ENCODE peak calls at places on chromosomes 4 and X, in four cellular contexts. N, B, M and F are unnamed samples.

GRCh38 chrX:46755656-46756055 is 3.3 kb downstream of the SLC9A7 start:
- DNase-seq in B (no peak), M (no peak), N (no peak), F (no peak)

GRCh38 chrX:27746516-27746915 is 61.3 kb upstream of the MAGEB10 start:
- DNase-seq in M (no peak), B (no peak), N (no peak), F (no peak)

GRCh38 chr4:174119818-174120217 is 163.6 kb downstream of the FBXO8 start:
- DNase-seq in N (no peak), M (no peak), B (no peak), F (no peak)

GRCh38 chrX:64894454-64895038 is 81.7 kb downstream of the ZC4H2 start:
- DNase-seq in M (peak), B (no peak), N (peak), F (peak)

GRCh38 chr4:101009471-101009870 is 337.9 kb downstream of the PPP3CA start:
- DNase-seq in M (no peak), N (no peak), B (no peak), F (no peak)

GRCh38 chr4:7031526-7032449 is 11.4 kb upstream of the TADA2B start:
- DNase-seq in B (no peak), M (no peak), N (no peak), F (no peak)

GRCh38 chr4:108762559-108763225 is at the start of gene ETNPPL:
- DNase-seq in N (peak), M (no peak), B (no peak), F (peak)

GRCh38 chr4:72119946-72120345 is 88.1 kb downstream of the NPFFR2 start:
- DNase-seq in N (no peak), M (no peak), B (no peak), F (no peak)

GRCh38 chrX:152912641-152913040 is 14.8 kb downstream of the ZNF185 start:
- DNase-seq in M (no peak), N (no peak), B (no peak), F (no peak)

GRCh38 chr4:25098964-25099843 is 61.0 kb downstream of the SEPSECS start:
- DNase-seq in N (no peak), B (no peak), M (peak), F (no peak)

GRCh38 chr4:80538276-80538926 is 202.9 kb downstream of the CFAP299 start:
- DNase-seq in M (no peak), B (no peak), N (no peak), F (no peak)

GRCh38 chrX:10597871-10598270 is 22.5 kb downstream of the MID1 start:
- DNase-seq in B (no peak), N (no peak), M (no peak), F (peak)

GRCh38 chrX:53321216-53321942 is 40.0 kb upstream of the IQSEC2 start:
- DNase-seq in M (no peak), N (no peak), B (no peak), F (no peak)

GRCh38 chr4:7043521-7044414 is 596 bp downstream of the TADA2B start:
- DNase-seq in M (peak), B (peak), N (peak), F (peak)

GRCh38 chrX:111652719-111653118 is 28.3 kb upstream of the ALG13 start:
- DNase-seq in N (no peak), B (no peak), M (no peak), F (no peak)

GRCh38 chr4:81120055-81120454 is 89.5 kb downstream of the BMP3 start:
- DNase-seq in N (no peak), B (no peak), M (no peak), F (no peak)

GRCh38 chrX:15269618-15270521 is at the start of gene ASB9:
- DNase-seq in B (no peak), M (peak), N (peak), F (no peak)

GRCh38 chrX:5142644-5143043 is 1086.0 kb downstream of the NLGN4X start:
- DNase-seq in N (no peak), B (no peak), M (no peak), F (no peak)

GRCh38 chrX:136193771-136194170 is 46.4 kb downstream of the FHL1 start:
- DNase-seq in M (no peak), B (no peak), N (no peak), F (no peak)

GRCh38 chrX:56503941-56504673 is 59.3 kb upstream of the UBQLN2 start:
- DNase-seq in N (no peak), M (no peak), B (no peak), F (no peak)
- TF ChIP-seq CTCF in N (no peak), M (no peak), B (no peak), F (no peak)

GRCh38 chr4:152382057-152382785 is 153.7 kb downstream of the FBXW7 start:
- DNase-seq in N (no peak), B (no peak), M (peak), F (no peak)

GRCh38 chr4:152389359-152389758 is 146.5 kb downstream of the FBXW7 start:
- DNase-seq in N (no peak), B (no peak), M (no peak), F (no peak)

GRCh38 chr4:152390216-152390615 is 145.7 kb downstream of the FBXW7 start:
- DNase-seq in M (no peak), B (no peak), N (no peak), F (no peak)

GRCh38 chr4:152380919-152381318 is 155.0 kb downstream of the FBXW7 start:
- DNase-seq in N (no peak), M (no peak), B (no peak), F (no peak)

DNA sequence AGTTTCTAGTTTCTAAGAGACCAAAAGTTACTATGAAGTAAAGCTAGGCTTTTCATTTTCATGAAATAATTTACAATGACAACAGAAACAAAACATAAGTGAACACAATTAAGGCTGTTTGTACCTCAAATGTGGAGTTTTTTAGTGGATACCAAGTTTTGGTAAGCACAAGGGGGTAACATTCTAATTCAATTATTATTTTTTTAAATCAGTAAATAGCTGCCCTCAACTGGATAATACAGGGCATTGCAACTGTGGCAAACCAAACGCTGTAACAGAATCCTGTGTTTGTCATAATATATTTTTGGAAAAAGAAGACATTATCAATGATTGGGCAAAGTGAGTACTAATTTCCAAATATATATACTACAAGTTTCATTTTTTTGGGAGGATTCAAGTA is 150.3 kb downstream of the FBXW7 start:
- DNase-seq in M (peak), N (no peak), B (no peak), F (no peak)
- TF ChIP-seq CTCF in M (peak), N (peak), B (peak), F (peak)

GRCh38 chr4:63302078-63302477 is 1107.2 kb downstream of the TECRL start:
- DNase-seq in N (no peak), B (no peak), M (no peak), F (no peak)

GRCh38 chr4:63296773-63297172 is 1112.5 kb downstream of the TECRL start:
- DNase-seq in M (no peak), N (peak), B (no peak), F (no peak)
- TF ChIP-seq CTCF in M (no peak), N (peak), B (no peak), F (no peak)

GRCh38 chr4:153789741-153790651 is 1.1 kb upstream of the SFRP2 start:
- DNase-seq in N (peak), M (no peak), B (no peak), F (peak)

GRCh38 chr4:153790962-153791551 is 2.2 kb upstream of the SFRP2 start:
- DNase-seq in N (peak), M (no peak), B (no peak), F (peak)

GRCh38 chr4:153792893-153793227 is 4.0 kb upstream of the SFRP2 start:
- DNase-seq in M (no peak), B (no peak), N (no peak), F (peak)

GRCh38 chr4:153794001-153794400 is 5.1 kb upstream of the SFRP2 start:
- DNase-seq in N (no peak), M (no peak), B (no peak), F (no peak)

DNA sequence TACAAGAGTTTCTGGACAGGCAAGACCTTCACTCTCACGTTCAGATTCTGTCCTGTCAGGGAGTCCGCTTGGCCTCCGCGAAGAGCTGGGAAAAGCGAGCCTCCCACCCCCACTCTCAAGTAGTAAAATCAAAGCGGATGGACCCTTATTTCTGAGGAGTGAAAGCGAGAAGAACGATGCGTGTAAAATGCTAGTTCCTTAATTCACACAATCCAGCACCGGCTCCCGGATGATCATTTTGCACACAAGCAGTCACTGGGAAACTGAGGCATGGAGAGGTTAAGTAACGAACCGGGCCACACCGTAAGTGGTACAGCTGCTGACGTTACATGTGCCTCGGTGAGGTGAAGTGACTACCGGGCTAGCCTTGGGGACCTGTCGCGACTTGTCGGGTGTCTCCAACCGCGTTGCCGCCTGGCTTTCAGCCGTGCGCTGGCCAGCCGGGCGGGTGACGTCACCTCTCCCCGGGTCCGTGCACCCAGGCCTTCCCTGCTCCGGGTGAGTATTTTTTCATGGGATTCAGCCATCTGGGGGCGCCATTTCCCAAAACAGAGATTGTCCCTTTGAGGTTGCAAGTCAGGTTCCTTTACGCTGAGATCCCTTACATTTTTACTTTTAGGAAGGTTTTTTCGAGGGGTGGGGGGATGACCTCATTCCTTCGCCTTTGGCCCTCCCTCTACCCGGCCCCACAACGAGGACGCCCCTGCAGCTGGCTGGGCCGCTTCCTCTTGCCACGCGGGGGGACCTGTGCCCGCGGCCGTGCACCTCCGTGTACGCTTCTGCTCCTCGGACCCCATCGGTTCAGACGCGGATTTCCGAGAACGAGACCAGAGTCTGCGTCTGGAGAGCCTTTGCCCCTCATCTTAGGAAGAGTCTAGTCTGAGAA is 3.4 kb upstream of the SFRP2 start:
- DNase-seq in M (peak), B (no peak), N (peak), F (peak)
- TF ChIP-seq CTCF in M (peak), B (no peak), N (peak), F (peak)

DNA sequence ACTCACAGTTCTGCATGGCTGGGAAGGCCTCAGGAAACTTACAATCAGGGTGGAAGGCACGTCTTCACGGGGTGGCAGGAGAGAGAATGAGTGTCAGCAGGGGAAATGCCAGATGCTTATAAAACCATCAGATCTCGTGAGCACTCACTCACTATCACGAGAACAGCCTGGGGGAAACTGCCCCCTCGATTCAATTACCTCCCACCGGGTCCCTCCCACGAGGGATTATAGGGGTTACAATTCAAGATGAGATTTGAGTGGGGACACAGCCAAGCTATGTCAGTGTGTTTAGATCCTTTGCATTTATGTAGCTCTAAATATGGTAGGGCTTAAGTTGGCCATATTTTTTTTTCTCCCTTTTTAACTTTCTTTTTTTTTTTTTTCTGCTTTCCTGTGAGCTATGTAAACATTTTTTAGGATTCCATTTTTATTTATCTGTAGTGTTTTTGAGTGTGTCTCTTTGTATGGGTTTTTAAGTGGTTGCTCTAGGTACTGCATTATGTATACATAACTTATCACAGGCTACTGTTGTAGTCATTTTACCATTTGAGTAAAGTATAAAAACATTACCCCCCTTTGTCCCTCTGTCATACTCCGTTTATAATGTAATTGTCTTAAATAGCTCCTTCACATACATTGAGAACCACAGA is 79.0 kb downstream of the ADRA2C start:
- DNase-seq in M (no peak), B (no peak), N (no peak), F (no peak)
- TF ChIP-seq CTCF in M (no peak), B (no peak), N (no peak), F (no peak)

GRCh38 chrX:118823263-118824172 is at the start of gene ZCCHC12:
- DNase-seq in N (peak), M (peak), B (peak), F (peak)
- TF ChIP-seq CTCF in N (no peak), M (no peak), B (no peak), F (no peak)

DNA sequence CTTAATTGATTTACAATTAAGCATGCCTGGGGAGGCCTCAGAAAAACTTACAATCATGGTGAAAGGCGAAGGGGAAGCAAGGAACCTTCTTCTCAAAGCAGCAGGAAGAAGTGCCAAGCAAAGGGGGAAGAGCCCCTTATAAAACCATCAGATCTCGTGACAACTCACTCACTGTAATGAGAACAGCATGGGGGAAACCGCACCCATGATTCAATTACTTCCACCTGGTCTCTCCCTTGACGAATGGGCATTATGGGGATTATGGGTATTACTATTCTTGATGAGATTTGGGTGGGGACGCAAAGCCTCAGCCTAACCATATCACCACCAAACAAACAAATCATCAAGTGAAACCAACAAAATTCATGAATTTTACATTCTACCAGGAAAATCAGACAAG is 76.7 kb upstream of the TAB3 start:
- DNase-seq in B (no peak), N (no peak), M (no peak), F (no peak)
- TF ChIP-seq CTCF in B (no peak), N (no peak), M (no peak), F (no peak)

GRCh38 chr4:148069086-148070010 is 337.5 kb downstream of the ARHGAP10 start:
- DNase-seq in M (peak), N (no peak), B (no peak), F (no peak)

GRCh38 chr4:148071009-148071408 is 339.1 kb downstream of the ARHGAP10 start:
- DNase-seq in B (no peak), N (no peak), M (no peak), F (no peak)

GRCh38 chr4:148067307-148067916 is 335.5 kb downstream of the ARHGAP10 start:
- DNase-seq in M (no peak), N (no peak), B (no peak), F (no peak)

GRCh38 chr4:148065069-148065468 is 333.2 kb downstream of the ARHGAP10 start:
- DNase-seq in N (no peak), B (no peak), M (peak), F (no peak)

DNA sequence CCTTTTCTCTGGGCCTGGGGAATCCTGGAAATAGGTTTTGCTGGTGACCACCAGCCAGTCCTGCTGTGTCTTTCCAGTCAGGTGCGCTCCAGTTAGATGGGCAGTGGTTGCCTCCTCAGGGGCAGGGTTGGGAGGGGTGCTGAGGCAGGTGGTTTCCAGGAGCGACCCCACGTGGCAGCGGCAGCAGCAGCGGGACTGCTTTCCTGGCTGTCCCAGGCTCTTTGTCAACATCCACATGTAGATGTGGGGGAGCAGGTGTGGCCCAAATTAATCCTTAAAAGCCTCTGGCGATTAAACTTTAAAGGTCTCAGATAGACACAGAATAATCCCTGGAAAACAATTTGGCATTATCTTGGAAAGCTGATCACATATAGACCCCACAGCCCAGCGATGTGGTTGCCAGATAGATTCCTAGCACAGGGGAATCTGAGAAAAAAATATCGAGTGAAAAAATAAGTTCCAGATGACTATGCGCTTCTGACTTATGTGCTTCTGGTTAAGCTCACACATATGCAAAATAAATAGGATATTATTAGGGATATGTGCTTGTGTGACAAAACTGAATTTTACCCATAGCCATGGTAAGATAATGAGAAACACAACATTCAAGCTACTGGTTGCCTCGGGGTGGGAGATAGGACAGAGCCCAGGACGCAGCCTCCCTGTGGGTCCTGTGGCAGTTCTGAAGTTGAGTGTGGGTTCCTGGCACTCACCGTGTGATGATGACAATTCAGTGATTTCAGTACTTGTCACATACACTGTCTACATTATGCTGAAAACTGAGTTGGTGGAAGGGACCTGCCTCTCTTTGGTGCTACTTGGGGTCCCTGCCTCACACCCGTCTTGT is 336.4 kb downstream of the ARHGAP10 start:
- DNase-seq in M (no peak), N (no peak), B (no peak), F (no peak)
- TF ChIP-seq CTCF in M (no peak), N (no peak), B (no peak), F (no peak)

GRCh38 chr4:88230399-88230798 is 54.0 kb downstream of the PPM1K start:
- DNase-seq in B (no peak), M (no peak), N (no peak), F (no peak)
- TF ChIP-seq CTCF in B (no peak), M (no peak), N (no peak), F (no peak)

DNA sequence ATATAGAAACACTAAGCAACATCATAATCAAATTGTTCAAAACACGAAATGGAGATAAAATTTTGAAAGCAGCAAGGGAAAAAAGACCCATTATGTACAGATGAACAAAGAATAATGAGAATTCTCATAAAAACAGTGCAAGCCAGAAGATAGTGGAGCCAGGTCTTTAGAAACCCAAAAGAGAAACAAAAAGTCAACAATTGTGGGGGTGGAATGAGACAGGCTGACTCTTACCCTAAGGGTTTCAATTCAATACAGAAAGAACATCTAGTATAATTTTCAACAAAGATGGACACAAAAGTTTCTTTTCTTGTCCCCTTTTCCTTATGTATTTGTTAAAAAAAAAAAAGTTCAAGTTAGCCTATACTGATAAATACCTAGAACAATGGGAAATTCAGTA is 34.0 kb upstream of the MAGEB2 start:
- DNase-seq in M (no peak), B (no peak), N (no peak), F (no peak)
- TF ChIP-seq CTCF in M (no peak), B (no peak), N (no peak), F (no peak)